ENCODE peak calls at places on chromosomes 12 and 14, in eight cellular contexts. A, B, D, X, E, R, W and O are unnamed samples.
A peak's percentile ranks its signal among the peaks of the same experiment; 100 is the strongest.

GRCh38 chr12:113056631-113057488 is at the start of gene DTX1:
- DNase-seq in D (no peak), B (no peak), R (no peak), A (no peak), X (no peak), E (no peak), W (no peak), O (no peak)

GRCh38 chr14:96095581-96096476 is 56.7 kb downstream of the C14orf132 start:
- DNase-seq in W (peak; percentile 22), E (no peak), R (peak; percentile 27), A (peak; percentile 92), D (peak; percentile 82), X (no peak), B (no peak), O (peak; percentile 57)

GRCh38 chr12:29309320-29309902 is 71.6 kb downstream of the ERGIC2 start:
- DNase-seq in B (no peak), E (no peak), D (no peak), A (peak; percentile 47), R (no peak), X (peak; percentile 20), W (no peak), O (no peak)

GRCh38 chr12:12792421-12792820 is 7.0 kb downstream of the APOLD1 start:
- DNase-seq in X (no peak), W (no peak), D (no peak), R (no peak), A (no peak), E (peak; percentile 57), B (no peak), O (no peak)

GRCh38 chr12:29807125-29807524 is 23.4 kb upstream of the TMTC1 start:
- DNase-seq in R (no peak), E (no peak), W (no peak), B (no peak), X (no peak), D (no peak), A (peak; percentile 74), O (no peak)

GRCh38 chr12:123532808-123533649 is 490 bp downstream of the RILPL1 start:
- DNase-seq in W (no peak), B (peak; percentile 82), R (no peak), A (peak; percentile 24), E (peak; percentile 70), D (no peak), X (peak; percentile 56), O (peak; percentile 40)

GRCh38 chr12:25500651-25501050 is 52.4 kb downstream of the LMNTD1 start:
- DNase-seq in W (no peak), E (no peak), X (no peak), B (no peak), R (no peak), D (no peak), A (no peak), O (no peak)

GRCh38 chr14:26839481-26839880 is 241.6 kb upstream of the NOVA1 start:
- DNase-seq in R (no peak), X (no peak), A (no peak), E (no peak), D (no peak), B (no peak), W (no peak), O (no peak)

GRCh38 chr12:120755269-120755668 is 29.6 kb downstream of the ACADS start:
- DNase-seq in B (no peak), W (no peak), R (no peak), D (no peak), E (no peak), X (no peak), A (no peak), O (no peak)

GRCh38 chr12:11654338-11654737 is 4.9 kb downstream of the ETV6 start:
- DNase-seq in W (no peak), A (no peak), B (no peak), D (no peak), R (no peak), E (no peak), X (no peak), O (no peak)

GRCh38 chr14:68692916-68693771 is 99.7 kb downstream of the ZFP36L1 start:
- DNase-seq in X (peak; percentile 31), D (no peak), B (no peak), R (no peak), W (peak; percentile 51), A (peak; percentile 82), E (peak; percentile 21), O (no peak)

GRCh38 chr14:49249022-49249421 is 337.2 kb downstream of the RPS29 start:
- DNase-seq in W (no peak), E (no peak), A (peak; percentile 1), X (no peak), B (no peak), R (no peak), D (no peak), O (no peak)

GRCh38 chr12:132064641-132065040 is 79.5 kb downstream of the DDX51 start:
- DNase-seq in X (no peak), D (no peak), A (no peak), R (no peak), E (no peak), B (no peak), W (no peak), O (no peak)

GRCh38 chr12:86727151-86727550 is 471.0 kb upstream of the MGAT4C start:
- DNase-seq in A (peak; percentile 68), B (no peak), D (no peak), E (no peak), W (no peak), X (no peak), R (no peak), O (peak; percentile 3)

GRCh38 chr14:90785876-90786450 is 30.3 kb downstream of the TTC7B start:
- DNase-seq in X (no peak), E (no peak), W (no peak), B (no peak), D (no peak), A (no peak), R (no peak), O (no peak)

GRCh38 chr12:103645202-103645601 is 58.1 kb downstream of the STAB2 start:
- DNase-seq in X (no peak), E (no peak), A (peak; percentile 33), B (no peak), W (no peak), D (no peak), R (no peak), O (no peak)

GRCh38 chr12:46103691-46104090 is 113.3 kb upstream of the SCAF11 start:
- DNase-seq in B (no peak), R (no peak), E (no peak), X (no peak), A (no peak), D (no peak), W (no peak), O (no peak)

GRCh38 chr12:107309020-107309419 is 215.7 kb upstream of the CRY1 start:
- DNase-seq in R (no peak), D (no peak), A (no peak), X (no peak), B (no peak), E (no peak), W (no peak), O (no peak)

DNA sequence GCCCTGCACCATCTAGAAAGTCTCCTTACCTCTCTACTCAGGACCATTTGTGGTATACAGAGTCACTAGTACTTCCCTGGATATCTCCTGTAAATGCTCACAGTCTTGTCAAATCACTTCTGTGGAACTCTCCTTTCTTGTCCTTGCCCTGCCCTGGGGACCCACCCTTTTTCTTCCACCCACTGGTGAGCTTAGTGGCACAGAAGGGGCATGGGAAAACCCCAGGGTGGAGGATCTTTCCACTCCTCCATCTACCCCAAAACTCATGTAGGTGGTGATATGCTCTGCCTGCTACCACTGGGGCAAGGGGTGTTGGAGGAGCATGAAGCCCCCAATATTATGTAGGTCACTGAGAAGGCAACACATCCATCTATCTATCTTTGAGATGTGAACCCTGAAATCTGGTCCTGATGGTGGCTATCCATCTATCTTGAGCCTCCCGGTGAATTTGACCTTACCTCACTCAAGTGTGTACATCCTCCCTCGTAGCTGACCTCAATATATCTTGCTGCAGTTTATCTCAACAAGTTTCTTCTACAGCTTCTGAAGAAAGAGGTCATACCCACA is 943 bp downstream of the TESPA1 start:
- DNase-seq in D (no peak), E (no peak), A (no peak), W (no peak), R (no peak), X (peak; percentile 26), B (no peak), O (no peak)
- TF ChIP-seq POLR2A in D (no peak), E (no peak), A (no peak), W (no peak), R (no peak), X (no peak), B (no peak), O (no peak)

DNA sequence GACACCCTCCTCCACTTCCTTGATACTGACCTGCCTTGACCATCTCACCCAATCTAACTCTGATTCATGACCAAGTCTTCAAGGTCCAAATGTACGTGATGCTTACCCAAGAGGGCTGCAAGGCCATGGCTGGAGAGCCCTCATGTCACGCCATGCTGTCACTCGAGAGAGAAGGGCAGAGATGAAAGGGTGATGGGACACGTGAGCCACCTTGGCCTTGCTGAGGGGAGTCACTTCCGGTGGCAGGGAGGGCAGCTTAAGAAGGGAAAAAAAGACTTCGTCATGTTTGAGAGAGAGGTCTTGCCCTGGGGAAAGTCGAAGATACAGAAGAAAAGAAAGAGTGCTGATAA is 3.2 kb upstream of the SCARB1 start:
- DNase-seq in D (no peak), A (no peak), E (no peak), W (no peak), X (peak; percentile 65), R (no peak), B (peak; percentile 96), O (no peak)
- TF ChIP-seq POLR2A in D (no peak), A (no peak), E (no peak), W (no peak), X (no peak), R (no peak), B (no peak), O (no peak)

DNA sequence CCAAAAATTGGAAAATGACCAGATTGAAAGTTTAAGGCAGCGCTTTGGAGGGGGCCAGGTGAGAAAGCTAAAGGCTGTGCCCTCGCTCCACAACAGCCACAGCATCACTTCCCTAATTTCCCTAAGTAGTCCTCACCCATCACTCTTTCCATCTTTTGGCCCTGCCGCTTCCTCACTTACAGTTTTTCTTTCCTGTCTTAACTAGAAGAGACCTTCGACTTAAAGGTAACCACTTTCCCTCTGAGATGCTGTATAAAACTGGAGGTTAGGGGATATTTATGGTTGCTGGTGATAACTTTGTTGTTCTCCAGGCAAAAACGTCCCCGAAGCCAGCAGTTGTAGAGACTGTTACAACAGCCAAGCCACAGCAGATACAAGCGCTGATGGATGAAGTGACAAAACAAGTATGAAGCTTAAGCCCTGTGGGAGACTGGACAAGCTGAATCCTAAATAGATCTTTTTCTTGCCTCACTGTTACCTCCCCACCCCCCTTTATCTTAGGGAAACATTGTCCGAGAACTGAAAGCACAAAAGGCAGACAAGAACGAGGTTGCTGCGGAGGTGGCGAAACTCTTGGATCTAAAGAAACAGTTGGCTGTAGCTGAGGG is 4.3 kb downstream of the DDIT3 start:
- DNase-seq in W (no peak), R (no peak), D (no peak), E (no peak), X (no peak), A (peak; percentile 23), B (no peak), O (no peak)
- TF ChIP-seq POLR2A in W (no peak), R (no peak), D (no peak), E (no peak), X (no peak), A (no peak), B (no peak), O (no peak)

DNA sequence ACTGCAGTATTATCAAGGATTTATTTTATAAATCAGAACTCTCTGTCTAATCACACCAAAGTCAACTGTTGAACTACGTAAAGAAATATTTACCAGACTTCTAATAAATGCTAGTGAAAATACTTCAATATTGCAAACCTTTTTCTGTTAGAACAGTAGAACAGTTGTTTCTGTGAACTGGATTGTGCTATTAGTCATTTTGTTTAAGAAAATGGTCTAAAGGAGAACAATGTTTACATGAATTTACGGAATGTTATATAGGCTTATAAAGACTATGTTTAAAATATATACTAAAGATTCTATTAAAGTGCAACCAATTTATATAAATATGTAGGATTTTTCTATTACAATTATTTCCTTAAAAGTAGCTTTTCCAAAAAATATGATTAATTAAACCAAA is 471.4 kb downstream of the FSCB start:
- DNase-seq in A (no peak), E (no peak), R (no peak), W (no peak), X (no peak), D (no peak), B (no peak), O (no peak)
- TF ChIP-seq POLR2A in A (no peak), E (no peak), R (no peak), W (no peak), X (no peak), D (no peak), B (no peak), O (no peak)